ENCODE peak calls at places on chromosomes 3 and 15, in ten cellular contexts. W, Z, V, F, A, G, X, H, L and Y are unnamed samples.

GRCh38 chr3:151003024-151003771 is 30.7 kb upstream of the CLRN1 start:
- DNase-seq in W (peak), Z (no peak), V (no peak), F (no peak), A (no peak), G (no peak), X (no peak), H (peak), L (peak), Y (no peak)

GRCh38 chr3:188026191-188026968 is 127.6 kb upstream of the LPP start:
- DNase-seq in W (no peak), Z (no peak), V (no peak), F (peak), A (no peak), G (no peak), X (no peak), H (no peak), L (no peak), Y (no peak)

GRCh38 chr3:162760789-162761188 is 1264.2 kb downstream of the OTOL1 start:
- DNase-seq in W (no peak), Z (no peak), V (no peak), F (no peak), A (no peak), G (no peak), X (no peak), H (no peak), L (no peak), Y (no peak)

GRCh38 chr3:170689218-170689874 is 103.5 kb upstream of the SLC7A14 start:
- DNase-seq in W (peak), Z (peak), V (peak), F (peak), A (no peak), G (no peak), X (peak), H (no peak), L (peak), Y (peak)

GRCh38 chr15:60389261-60390077 is 8.3 kb downstream of the ANXA2 start:
- DNase-seq in W (no peak), Z (no peak), V (no peak), F (no peak), A (no peak), G (no peak), X (no peak), H (no peak), L (no peak), Y (no peak)

GRCh38 chr3:47016934-47017435 is 37.5 kb downstream of the NBEAL2 start:
- DNase-seq in W (peak), Z (no peak), V (peak), F (no peak), A (no peak), G (no peak), X (no peak), H (no peak), L (peak), Y (no peak)

GRCh38 chr3:184160456-184160855 is 5.3 kb downstream of the DVL3 start:
- DNase-seq in W (peak), Z (no peak), V (no peak), F (no peak), A (no peak), G (no peak), X (no peak), H (no peak), L (peak), Y (no peak)

GRCh38 chr3:195551381-195551978 is 8.4 kb upstream of the PPP1R2 start:
- DNase-seq in W (no peak), Z (no peak), V (no peak), F (no peak), A (no peak), G (no peak), X (peak), H (no peak), L (no peak), Y (no peak)

GRCh38 chr15:61339526-61339925 is 110.4 kb upstream of the RORA start:
- DNase-seq in W (no peak), Z (no peak), V (no peak), F (no peak), A (no peak), G (no peak), X (no peak), H (no peak), L (no peak), Y (no peak)

GRCh38 chr15:70555713-70556112 is 207.6 kb downstream of the UACA start:
- DNase-seq in W (no peak), Z (peak), V (no peak), F (no peak), A (no peak), G (no peak), X (peak), H (no peak), L (no peak), Y (no peak)

GRCh38 chr3:135926664-135927063 is 38.9 kb upstream of the PPP2R3A start:
- DNase-seq in W (no peak), Z (no peak), V (no peak), F (no peak), A (no peak), G (no peak), X (no peak), H (no peak), L (no peak), Y (no peak)

GRCh38 chr3:156290917-156291268 is 170.5 kb downstream of the KCNAB1 start:
- DNase-seq in W (no peak), Z (no peak), V (no peak), F (no peak), A (no peak), G (no peak), X (no peak), H (no peak), L (no peak), Y (no peak)

GRCh38 chr15:69107025-69107620 is 53.3 kb upstream of the GLCE start:
- DNase-seq in W (peak), Z (no peak), V (no peak), F (no peak), A (no peak), G (no peak), X (no peak), H (no peak), L (no peak), Y (no peak)

GRCh38 chr3:140206196-140207040 is 271.4 kb downstream of the CLSTN2 start:
- DNase-seq in W (peak), Z (no peak), V (no peak), F (no peak), A (no peak), G (peak), X (no peak), H (no peak), L (peak), Y (no peak)

GRCh38 chr15:68333775-68334470 is 56.4 kb downstream of the FEM1B start:
- DNase-seq in W (peak), Z (no peak), V (no peak), F (peak), A (peak), G (no peak), X (peak), H (no peak), L (peak), Y (peak)

GRCh38 chr3:126287536-126288181 is 69.5 kb downstream of the KLF15 start:
- DNase-seq in W (peak), Z (peak), V (no peak), F (peak), A (peak), G (peak), X (peak), H (no peak), L (peak), Y (peak)

GRCh38 chr3:39519076-39519475 is 51.6 kb downstream of the MOBP start:
- DNase-seq in W (no peak), Z (no peak), V (no peak), F (no peak), A (no peak), G (no peak), X (no peak), H (no peak), L (no peak), Y (no peak)

GRCh38 chr15:63601026-63601726 is 4.0 kb downstream of the FBXL22 start:
- DNase-seq in W (peak), Z (no peak), V (no peak), F (peak), A (peak), G (peak), X (peak), H (no peak), L (no peak), Y (peak)

GRCh38 chr3:10848261-10848660 is 32.2 kb downstream of the SLC6A11 start:
- DNase-seq in W (no peak), Z (no peak), V (no peak), F (no peak), A (no peak), G (no peak), X (no peak), H (no peak), L (no peak), Y (no peak)

GRCh38 chr3:183493296-183494045 is 62.0 kb downstream of the KLHL6 start:
- DNase-seq in W (no peak), Z (no peak), V (no peak), F (no peak), A (no peak), G (no peak), X (no peak), H (no peak), L (no peak), Y (no peak)

GRCh38 chr3:48474619-48475018 is 28.1 kb downstream of the ATRIP start:
- DNase-seq in W (no peak), Z (no peak), V (no peak), F (peak), A (no peak), G (no peak), X (no peak), H (no peak), L (no peak), Y (no peak)

GRCh38 chr3:139187154-139187553 is 142.5 kb upstream of the PRR23C start:
- DNase-seq in W (no peak), Z (no peak), V (no peak), F (no peak), A (no peak), G (peak), X (no peak), H (no peak), L (no peak), Y (no peak)

GRCh38 chr15:96325579-96326331 is 4.7 kb upstream of the NR2F2 start:
- DNase-seq in W (peak), Z (no peak), V (no peak), F (no peak), A (no peak), G (no peak), X (peak), H (no peak), L (peak), Y (no peak)

GRCh38 chr3:159765025-159765859 is 223.4 kb upstream of the IL12A start:
- DNase-seq in W (peak), Z (peak), V (peak), F (peak), A (peak), G (peak), X (peak), H (peak), L (peak), Y (peak)

GRCh38 chr15:66786222-66786621 is 84.2 kb downstream of the SMAD6 start:
- DNase-seq in W (no peak), Z (no peak), V (no peak), F (peak), A (no peak), G (no peak), X (no peak), H (no peak), L (no peak), Y (no peak)

GRCh38 chr3:180612363-180612762 is 10.4 kb downstream of the TTC14 start:
- DNase-seq in W (no peak), Z (no peak), V (no peak), F (no peak), A (no peak), G (no peak), X (no peak), H (no peak), L (no peak), Y (no peak)

GRCh38 chr3:155435821-155436220 is 142.3 kb upstream of the STRIT1 start:
- DNase-seq in W (peak), Z (no peak), V (no peak), F (no peak), A (no peak), G (no peak), X (no peak), H (no peak), L (no peak), Y (no peak)

GRCh38 chr3:71692139-71692538 is 33.1 kb downstream of the EIF4E3 start:
- DNase-seq in W (no peak), Z (no peak), V (no peak), F (no peak), A (no peak), G (no peak), X (no peak), H (no peak), L (no peak), Y (no peak)
- H3K27ac ChIP-seq in W (no peak), Z (no peak), V (no peak), F (peak), A (no peak), G (no peak), X (no peak), H (no peak), L (no peak), Y (no peak)

GRCh38 chr3:100647171-100647570 is 37.8 kb downstream of the ADGRG7 start:
- DNase-seq in W (no peak), Z (no peak), V (no peak), F (no peak), A (no peak), G (no peak), X (no peak), H (no peak), L (no peak), Y (no peak)

GRCh38 chr3:100647673-100648072 is 38.3 kb downstream of the ADGRG7 start:
- DNase-seq in W (no peak), Z (no peak), V (no peak), F (no peak), A (no peak), G (no peak), X (no peak), H (no peak), L (no peak), Y (no peak)

GRCh38 chr3:100653731-100654309 is 44.4 kb downstream of the ADGRG7 start:
- DNase-seq in W (no peak), Z (no peak), V (no peak), F (no peak), A (no peak), G (no peak), X (no peak), H (no peak), L (no peak), Y (no peak)

GRCh38 chr3:100645913-100646312 is 36.5 kb downstream of the ADGRG7 start:
- DNase-seq in W (no peak), Z (no peak), V (no peak), F (no peak), A (no peak), G (no peak), X (no peak), H (no peak), L (no peak), Y (no peak)

GRCh38 chr3:100650651-100651611 is 41.5 kb downstream of the ADGRG7 start:
- DNase-seq in W (peak), Z (no peak), V (no peak), F (no peak), A (no peak), G (no peak), X (no peak), H (no peak), L (peak), Y (no peak)
- TF ChIP-seq CTCF in W (no peak), Z (no peak), V (no peak), F (no peak), A (no peak), G (no peak), X (no peak), H (no peak), L (peak), Y (no peak)

GRCh38 chr15:87099916-87100315 is 1020.2 kb downstream of the AGBL1 start:
- DNase-seq in W (no peak), Z (no peak), V (no peak), F (no peak), A (no peak), G (no peak), X (no peak), H (no peak), L (no peak), Y (no peak)
- H3K27ac ChIP-seq in W (no peak), Z (no peak), V (no peak), F (no peak), A (no peak), G (no peak), X (no peak), H (no peak), L (no peak), Y (no peak)

DNA sequence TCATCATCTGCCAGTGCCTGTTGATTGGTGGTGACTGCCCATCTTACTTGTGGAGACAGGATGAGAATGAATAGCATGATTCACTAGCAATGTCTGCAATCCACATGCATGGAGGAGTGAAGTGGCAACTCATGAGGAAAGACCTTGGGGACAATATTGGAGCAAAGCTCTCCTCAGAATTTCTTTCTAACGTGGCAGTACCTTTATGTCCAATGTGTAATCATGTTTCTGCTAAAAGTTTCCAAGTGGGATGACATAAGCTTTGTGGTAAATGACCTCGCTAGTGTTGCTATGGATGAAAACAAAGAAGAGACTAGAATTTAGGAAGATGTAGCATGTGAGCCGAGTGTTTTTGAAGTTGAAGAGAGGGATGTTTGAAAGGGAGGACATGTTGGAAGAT is 117.8 kb downstream of the CPNE4 start:
- DNase-seq in W (no peak), Z (no peak), V (no peak), F (no peak), A (no peak), G (no peak), X (no peak), H (no peak), L (no peak), Y (no peak)
- TF ChIP-seq CTCF in W (no peak), Z (no peak), V (no peak), F (no peak), A (no peak), G (no peak), X (no peak), H (no peak), L (no peak), Y (no peak)

GRCh38 chr15:73386886-73387506 is 18.2 kb upstream of the HCN4 start:
- DNase-seq in W (no peak), Z (no peak), V (no peak), F (no peak), A (no peak), G (no peak), X (no peak), H (no peak), L (no peak), Y (no peak)
- H3K27ac ChIP-seq in W (no peak), Z (no peak), V (no peak), F (no peak), A (no peak), G (peak), X (no peak), H (no peak), L (no peak), Y (no peak)

GRCh38 chr3:27244374-27244773 is 124.8 kb downstream of the NEK10 start:
- DNase-seq in W (no peak), Z (no peak), V (no peak), F (no peak), A (no peak), G (no peak), X (no peak), H (no peak), L (no peak), Y (no peak)
- TF ChIP-seq CTCF in W (no peak), Z (no peak), V (no peak), F (no peak), A (no peak), G (no peak), X (no peak), H (peak), L (no peak), Y (no peak)

GRCh38 chr3:12562451-12562850 is 5.6 kb downstream of the MKRN2 start:
- DNase-seq in W (no peak), Z (no peak), V (no peak), F (no peak), A (no peak), G (no peak), X (no peak), H (no peak), L (no peak), Y (no peak)

GRCh38 chr3:12559520-12559919 is 2.6 kb downstream of the MKRN2 start:
- DNase-seq in W (no peak), Z (no peak), V (no peak), F (no peak), A (no peak), G (no peak), X (no peak), H (no peak), L (no peak), Y (no peak)

GRCh38 chr3:12558706-12559105 is 1.8 kb downstream of the MKRN2 start:
- DNase-seq in W (no peak), Z (no peak), V (no peak), F (no peak), A (no peak), G (no peak), X (no peak), H (no peak), L (no peak), Y (no peak)

GRCh38 chr3:12560505-12561188 is 3.8 kb downstream of the MKRN2 start:
- DNase-seq in W (no peak), Z (no peak), V (no peak), F (no peak), A (no peak), G (no peak), X (no peak), H (no peak), L (no peak), Y (no peak)

DNA sequence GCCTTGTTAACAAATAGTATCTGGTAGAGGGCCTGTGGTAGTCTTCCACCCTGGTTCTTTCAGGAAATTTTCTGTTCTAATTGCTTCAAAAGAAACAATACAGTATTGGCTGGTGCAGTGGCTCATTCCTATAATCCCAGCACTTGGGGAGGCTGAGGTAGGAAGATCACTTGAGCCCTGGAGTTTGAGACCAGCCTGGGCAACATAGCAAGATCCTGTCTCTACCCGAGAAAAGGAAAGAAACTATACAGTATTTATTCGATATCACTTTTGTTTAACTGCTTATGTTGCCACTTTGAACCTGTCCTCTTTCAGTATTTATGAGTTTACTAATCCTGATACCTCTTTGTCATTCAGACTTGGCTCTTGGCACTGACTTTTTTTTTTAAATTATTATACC is 4.5 kb downstream of the MKRN2 start:
- DNase-seq in W (no peak), Z (no peak), V (no peak), F (no peak), A (no peak), G (no peak), X (no peak), H (no peak), L (no peak), Y (no peak)
- H3K27ac ChIP-seq in W (no peak), Z (no peak), V (no peak), F (no peak), A (peak), G (peak), X (no peak), H (no peak), L (no peak), Y (no peak)

GRCh38 chr3:173993299-173993698 is 595.8 kb downstream of the NLGN1 start:
- DNase-seq in W (peak), Z (no peak), V (no peak), F (no peak), A (no peak), G (no peak), X (no peak), H (no peak), L (peak), Y (no peak)
- TF ChIP-seq CTCF in W (peak), Z (no peak), V (peak), F (no peak), A (no peak), G (peak), X (peak), H (peak), L (peak), Y (no peak)